ENCODE peak calls at places on chromosomes 2 and 18, in six cellular contexts. R is K562, X is HCT116, L is H1, B is GM12878, Y is NT2/D1. N is an unnamed sample.
A peak's percentile ranks its signal among the peaks of the same experiment; 100 is the strongest.

GRCh38 chr2:9739508-9739907 is 103.8 kb upstream of the TAF1B start:
- DNase-seq in R (no peak), X (no peak), L (no peak), B (no peak), Y (no peak), N (no peak)

GRCh38 chr18:8706545-8706980 is 1.2 kb downstream of the MTCL1 start:
- DNase-seq in R (peak; percentile 32), X (no peak), L (no peak), B (no peak), Y (no peak), N (no peak)

GRCh38 chr2:37713258-37713700 is 41.8 kb upstream of the CDC42EP3 start:
- DNase-seq in R (no peak), X (no peak), L (no peak), B (peak; percentile 13), Y (no peak), N (no peak)

GRCh38 chr2:70895998-70896764 is 39.5 kb upstream of the ATP6V1B1 start:
- DNase-seq in R (no peak), X (no peak), L (no peak), B (no peak), Y (no peak), N (no peak)

GRCh38 chr18:56511996-56512395 is 126.4 kb downstream of the TXNL1 start:
- DNase-seq in R (no peak), X (no peak), L (no peak), B (peak; percentile 20), Y (no peak), N (no peak)

GRCh38 chr2:1704606-1705556 is 39.4 kb downstream of the PXDN start:
- DNase-seq in R (no peak), X (no peak), L (no peak), B (no peak), Y (no peak), N (no peak)

GRCh38 chr2:41910126-41910525 is 137.7 kb upstream of the PKDCC start:
- DNase-seq in R (no peak), X (no peak), L (no peak), B (no peak), Y (no peak), N (no peak)

GRCh38 chr2:26483501-26483900 is 5.6 kb upstream of the OTOF start:
- DNase-seq in R (no peak), X (no peak), L (no peak), B (no peak), Y (no peak), N (no peak)

GRCh38 chr2:224208034-224208433 is 168.9 kb upstream of the SERPINE2 start:
- DNase-seq in R (no peak), X (no peak), L (no peak), B (no peak), Y (no peak), N (no peak)

GRCh38 chr18:54949588-54949987 is 9.7 kb downstream of the CCDC68 start:
- DNase-seq in R (no peak), X (no peak), L (no peak), B (no peak), Y (no peak), N (no peak)

GRCh38 chr2:11234309-11234708 is 79.0 kb downstream of the SLC66A3 start:
- DNase-seq in R (no peak), X (no peak), L (no peak), B (no peak), Y (no peak), N (no peak)

GRCh38 chr2:41907716-41908328 is 140.0 kb upstream of the PKDCC start:
- DNase-seq in R (peak; percentile 32), X (no peak), L (no peak), B (no peak), Y (no peak), N (no peak)

GRCh38 chr2:47906261-47907096 is at the start of gene FBXO11:
- DNase-seq in R (peak; percentile 95), X (peak; percentile 97), L (peak; percentile 95), B (peak; percentile 93), Y (peak; percentile 95), N (peak; percentile 98)

GRCh38 chr2:171210864-171211431 is 50.3 kb upstream of the TLK1 start:
- DNase-seq in R (no peak), X (no peak), L (no peak), B (peak; percentile 58), Y (no peak), N (no peak)

GRCh38 chr18:62324355-62324828 is 718 bp upstream of the TNFRSF11A start:
- DNase-seq in R (no peak), X (no peak), L (no peak), B (no peak), Y (no peak), N (no peak)

GRCh38 chr2:6923319-6923718 is 6.1 kb downstream of the RNF144A start:
- DNase-seq in R (no peak), X (no peak), L (no peak), B (no peak), Y (no peak), N (no peak)

GRCh38 chr2:61460168-61460567 is 10.7 kb downstream of the USP34 start:
- DNase-seq in R (no peak), X (no peak), L (no peak), B (no peak), Y (no peak), N (peak; percentile 92)

GRCh38 chr2:26682155-26682554 is 10.4 kb upstream of the KCNK3 start:
- DNase-seq in R (no peak), X (no peak), L (no peak), B (no peak), Y (no peak), N (no peak)

GRCh38 chr2:206204710-206205109 is 45.0 kb downstream of the EEF1B2 start:
- DNase-seq in R (no peak), X (no peak), L (no peak), B (no peak), Y (no peak), N (no peak)

GRCh38 chr2:191041418-191042161 is 27.6 kb upstream of the STAT1 start:
- DNase-seq in R (peak; percentile 10), X (peak; percentile 63), L (no peak), B (no peak), Y (peak; percentile 63), N (peak; percentile 86)

GRCh38 chr2:147294825-147295392 is 549.9 kb upstream of the ACVR2A start:
- DNase-seq in R (no peak), X (no peak), L (no peak), B (no peak), Y (no peak), N (no peak)

GRCh38 chr2:36468463-36469266 is 113.1 kb downstream of the CRIM1 start:
- DNase-seq in R (no peak), X (no peak), L (no peak), B (no peak), Y (no peak), N (no peak)

GRCh38 chr18:67072789-67073188 is 443.7 kb downstream of the DSEL start:
- DNase-seq in R (no peak), X (no peak), L (no peak), B (no peak), Y (no peak), N (no peak)

GRCh38 chr2:40434638-40435296 is 17.1 kb downstream of the SLC8A1 start:
- DNase-seq in R (no peak), X (peak; percentile 80), L (no peak), B (no peak), Y (no peak), N (no peak)
- TF ChIP-seq ZNF274 in R (no peak), X (no peak), L (no peak), B (no peak), Y (no peak), N (no peak)

DNA sequence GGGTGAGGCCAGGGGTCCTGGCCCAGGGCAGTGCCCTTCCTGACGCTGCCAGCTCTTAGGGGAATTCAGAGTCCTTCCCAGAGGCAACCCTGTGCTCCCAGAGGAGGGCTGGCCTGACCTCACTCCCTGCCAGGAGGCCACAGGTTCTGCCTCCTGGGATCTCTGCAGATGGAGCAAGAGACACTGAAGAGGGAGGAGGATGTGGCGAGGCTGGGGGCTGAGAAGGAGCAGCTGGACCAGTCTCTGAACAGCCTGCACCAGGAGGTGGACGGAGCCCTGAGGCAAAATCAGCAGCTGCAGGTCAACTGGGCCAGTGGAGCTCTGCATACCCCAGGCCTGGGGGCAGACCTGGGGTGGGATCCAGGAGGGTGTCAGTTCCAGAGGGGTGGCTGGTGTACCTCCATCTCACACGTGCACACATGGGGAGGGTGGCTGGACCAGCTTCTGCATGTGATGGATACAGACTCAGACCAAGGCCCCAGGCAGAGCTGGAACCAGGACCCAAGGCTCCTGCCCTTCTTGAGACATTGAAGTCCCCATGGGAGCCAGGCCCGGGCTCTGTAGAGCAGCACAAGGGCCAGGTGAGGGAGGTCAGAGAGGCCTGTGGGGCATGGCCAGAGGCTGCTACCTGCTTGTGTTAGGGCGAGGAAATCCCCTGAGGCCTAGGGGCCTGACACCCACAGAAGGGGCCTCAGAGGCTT is 9.7 kb upstream of the SNED1 start:
- DNase-seq in R (no peak), X (no peak), L (no peak), B (no peak), Y (no peak), N (no peak)
- TF ChIP-seq ZNF274 in R (no peak), X (no peak), L (no peak), B (no peak), Y (no peak), N (no peak)

DNA sequence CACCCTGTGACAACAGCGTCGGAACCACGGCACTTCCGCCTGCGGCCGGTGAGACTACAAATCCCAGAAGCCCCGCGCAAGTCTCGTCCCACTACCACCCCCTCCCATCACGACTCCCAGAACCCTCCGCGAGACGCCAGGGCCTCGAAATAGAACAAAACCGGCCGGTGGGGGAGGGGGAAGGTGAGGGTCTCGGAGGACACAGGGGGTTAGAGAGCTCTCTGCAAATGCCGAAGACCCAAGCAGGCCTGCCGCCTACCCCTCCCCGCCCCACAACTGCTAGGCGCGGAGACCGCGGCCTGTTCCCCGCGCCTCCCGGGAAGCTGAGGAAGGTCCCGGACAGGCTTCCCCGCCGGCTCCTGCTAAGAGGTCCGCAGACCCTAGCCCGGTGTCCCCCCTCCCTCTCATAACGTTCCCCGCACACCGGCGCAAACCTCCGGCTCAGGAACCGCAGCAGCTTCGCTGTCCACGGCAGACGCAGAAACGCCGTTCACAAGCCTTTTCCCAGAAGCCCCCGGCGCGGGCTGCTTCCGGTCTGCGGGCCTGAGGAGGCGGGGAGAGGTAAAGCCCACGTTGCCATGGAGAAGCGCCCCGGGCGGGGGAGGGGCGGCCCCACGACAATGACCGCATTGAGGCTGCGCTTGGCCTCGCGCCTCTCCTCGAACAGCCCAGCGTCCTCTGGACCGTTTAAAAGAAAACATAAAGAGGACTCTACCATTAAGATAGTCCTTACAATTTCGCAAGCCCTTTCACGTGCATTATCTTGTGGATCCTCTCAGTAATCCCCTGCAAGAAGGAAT is at the start of gene ZNF24:
- DNase-seq in R (peak; percentile 98), X (peak; percentile 74), L (peak; percentile 68), B (peak; percentile 61), Y (peak; percentile 80), N (peak; percentile 91)
- TF ChIP-seq ZNF274 in R (no peak), X (no peak), L (no peak), B (no peak), Y (no peak), N (peak; percentile 90)

GRCh38 chr2:46649004-46649403 is 169.6 kb downstream of the TMEM247 start:
- DNase-seq in R (no peak), X (no peak), L (no peak), B (no peak), Y (no peak), N (no peak)

GRCh38 chr2:46650556-46651001 is 171.2 kb downstream of the TMEM247 start:
- DNase-seq in R (peak; percentile 74), X (peak; percentile 77), L (peak; percentile 17), B (peak; percentile 48), Y (peak; percentile 88), N (peak; percentile 82)

GRCh38 chr2:46647041-46647440 is 167.7 kb downstream of the TMEM247 start:
- DNase-seq in R (no peak), X (no peak), L (no peak), B (no peak), Y (no peak), N (no peak)

GRCh38 chr2:46645681-46646162 is 166.4 kb downstream of the TMEM247 start:
- DNase-seq in R (no peak), X (no peak), L (no peak), B (no peak), Y (no peak), N (no peak)

GRCh38 chr2:46648141-46648742 is 168.9 kb downstream of the TMEM247 start:
- DNase-seq in R (no peak), X (no peak), L (no peak), B (no peak), Y (no peak), N (peak; percentile 64)
- TF ChIP-seq ZNF274 in R (no peak), X (no peak), L (no peak), B (no peak), Y (no peak), N (no peak)

N was measured in HepG2.